ENCODE peak calls at places on chromosomes 12 and 14, in four cellular contexts. Q, I, W and Y are unnamed samples.
A peak's percentile ranks its signal among the peaks of the same experiment; 100 is the strongest.

GRCh38 chr14:46988312-46988711 is 336.7 kb upstream of the RPL10L start:
- DNase-seq in Q (no peak), W (no peak), I (no peak), Y (no peak)

GRCh38 chr12:10189653-10190052 is 10.8 kb downstream of the TMEM52B start:
- DNase-seq in I (no peak), W (no peak), Q (peak; percentile 32), Y (no peak)

GRCh38 chr12:9039397-9039977 is 50.1 kb downstream of the KLRG1 start:
- DNase-seq in W (peak; percentile 63), I (no peak), Q (no peak), Y (peak; percentile 37)

GRCh38 chr12:52036587-52037171 is 14.6 kb upstream of the NR4A1 start:
- DNase-seq in Q (peak; percentile 91), I (peak; percentile 81), W (peak; percentile 12), Y (no peak)

GRCh38 chr12:108694812-108695278 is 36.5 kb downstream of the CORO1C start:
- DNase-seq in Q (no peak), I (no peak), W (no peak), Y (no peak)

GRCh38 chr12:6962285-6963015 is 8.0 kb downstream of the PHB2 start:
- DNase-seq in W (peak; percentile 89), I (no peak), Q (no peak), Y (no peak)

GRCh38 chr12:92393504-92393903 is 247.9 kb upstream of the BTG1 start:
- DNase-seq in W (no peak), I (no peak), Q (no peak), Y (no peak)

GRCh38 chr12:91177380-91177779 is 5.2 kb downstream of the DCN start:
- DNase-seq in W (no peak), I (no peak), Q (no peak), Y (no peak)

GRCh38 chr12:27922591-27923139 is 49.9 kb downstream of the PTHLH start:
- DNase-seq in Q (no peak), I (no peak), W (no peak), Y (no peak)

GRCh38 chr12:13008741-13009380 is 8.8 kb upstream of the HEBP1 start:
- DNase-seq in I (no peak), Q (no peak), W (no peak), Y (no peak)

GRCh38 chr12:27191531-27191930 is 52.6 kb upstream of the STK38L start:
- DNase-seq in Q (no peak), W (no peak), I (no peak), Y (no peak)

GRCh38 chr12:116133149-116133548 is 144.3 kb downstream of the MED13L start:
- DNase-seq in Q (no peak), W (no peak), I (no peak), Y (no peak)

GRCh38 chr12:51428256-51428655 is 3.6 kb downstream of the SLC4A8 start:
- DNase-seq in W (no peak), I (no peak), Q (no peak), Y (no peak)

GRCh38 chr14:106840258-106840657 is 1313.9 kb downstream of the TMEM121 start:
- DNase-seq in I (no peak), W (no peak), Q (no peak), Y (peak; percentile 60)

GRCh38 chr14:72847721-72848120 is 46.2 kb downstream of the DPF3 start:
- DNase-seq in Q (no peak), I (no peak), W (no peak), Y (no peak)

GRCh38 chr12:9668141-9669018 is 1.1 kb upstream of the CLEC2D start:
- DNase-seq in I (no peak), W (no peak), Q (no peak), Y (no peak)

GRCh38 chr14:96584199-96584906 is 82.2 kb downstream of the PAPOLA start:
- DNase-seq in W (no peak), Q (no peak), I (peak; percentile 24), Y (no peak)

GRCh38 chr12:2668816-2669215 is 126.0 kb upstream of the FKBP4 start:
- DNase-seq in Q (no peak), W (no peak), I (peak; percentile 8), Y (no peak)

GRCh38 chr14:95496111-95496681 is 20.3 kb downstream of the SYNE3 start:
- DNase-seq in W (no peak), I (no peak), Q (no peak), Y (no peak)

GRCh38 chr12:111293266-111294009 is 75.5 kb downstream of the PHETA1 start:
- DNase-seq in W (no peak), I (no peak), Q (no peak), Y (no peak)

GRCh38 chr12:52267699-52268098 is 6.7 kb upstream of the KRT86 start:
- DNase-seq in W (no peak), I (no peak), Q (no peak), Y (no peak)

GRCh38 chr14:52871606-52872005 is 79.2 kb downstream of the FERMT2 start:
- DNase-seq in W (no peak), Q (no peak), I (no peak), Y (no peak)

GRCh38 chr12:114163766-114164165 is 197.6 kb upstream of the RBM19 start:
- DNase-seq in I (no peak), W (no peak), Q (no peak), Y (no peak)

GRCh38 chr12:43306066-43306465 is 245.9 kb downstream of the ADAMTS20 start:
- DNase-seq in Q (no peak), I (no peak), W (no peak), Y (no peak)

GRCh38 chr14:70257526-70257925 is 68.8 kb upstream of the SLC8A3 start:
- DNase-seq in I (no peak), Q (no peak), W (peak; percentile 8), Y (peak; percentile 32)

GRCh38 chr12:34397591-34398365 is 375.5 kb downstream of the ALG10 start:
- DNase-seq in I (peak; percentile 4), Q (peak; percentile 2), W (no peak), Y (no peak)

GRCh38 chr14:99181246-99181645 is 90.8 kb downstream of the BCL11B start:
- DNase-seq in W (no peak), Q (no peak), I (no peak), Y (no peak)

GRCh38 chr12:68497702-68498101 is 113.0 kb upstream of the RAP1B start:
- DNase-seq in Q (no peak), W (no peak), I (no peak), Y (no peak)

GRCh38 chr12:54958048-54958658 is 26.4 kb downstream of the TESPA1 start:
- DNase-seq in Q (no peak), W (peak; percentile 55), I (no peak), Y (no peak)

GRCh38 chr12:100955139-100955538 is 160.6 kb downstream of the ANO4 start:
- DNase-seq in W (no peak), I (no peak), Q (no peak), Y (no peak)

GRCh38 chr12:24562761-24563392 is 386.0 kb downstream of the BCAT1 start:
- DNase-seq in I (peak; percentile 33), W (peak; percentile 61), Q (peak; percentile 40), Y (no peak)

GRCh38 chr12:74043343-74043742 is 494.3 kb upstream of the ATXN7L3B start:
- DNase-seq in Q (no peak), I (no peak), W (no peak), Y (no peak)